ENCODE peak calls at places on chromosomes 13 and 19, in five cellular contexts. Z is hepatic stellate cell; H is activated naive CD4-positive, alpha-beta T cell treated with anti-CD3 and anti-CD28 coated beads, Interleukin-2, amount 50 U/mL, for 16 hours; I is effector CD4-positive, alpha-beta T cell; E is fibroblast of lung. U is an unnamed sample.

GRCh38 chr19:39916851-39917396 is 17.5 kb downstream of the FCGBP start:
- DNase-seq in Z (no peak), H (no peak), I (no peak), E (no peak), U (no peak)

GRCh38 chr19:37907735-37908066 is 693 bp downstream of the SIPA1L3 start:
- DNase-seq in Z (no peak), H (no peak), I (no peak), E (no peak), U (no peak)

GRCh38 chr19:1229056-1229607 is 8.7 kb downstream of the CBARP start:
- DNase-seq in Z (no peak), H (no peak), I (no peak), E (no peak), U (no peak)

GRCh38 chr19:38433268-38433733 is at the start of gene RYR1:
- DNase-seq in Z (peak), H (peak), I (no peak), E (peak), U (peak)

GRCh38 chr13:109699628-109700071 is 86.7 kb downstream of the IRS2 start:
- DNase-seq in Z (no peak), H (no peak), I (no peak), E (no peak), U (no peak)

GRCh38 chr19:46815833-46816627 is 27.6 kb upstream of the SLC1A5 start:
- DNase-seq in Z (no peak), H (no peak), I (no peak), E (no peak), U (no peak)

GRCh38 chr13:53151692-53152421 is 123.2 kb downstream of the OLFM4 start:
- DNase-seq in Z (peak), H (no peak), I (no peak), E (peak), U (no peak)

GRCh38 chr13:79541426-79542049 is 60.6 kb downstream of the NDFIP2 start:
- DNase-seq in Z (no peak), H (no peak), I (no peak), E (peak), U (no peak)

GRCh38 chr13:114134944-114135610 is 2.7 kb upstream of the RASA3 start:
- DNase-seq in Z (no peak), H (no peak), I (no peak), E (no peak), U (no peak)

GRCh38 chr19:45340232-45340898 is at the start of gene KLC3:
- DNase-seq in Z (no peak), H (peak), I (peak), E (no peak), U (no peak)

GRCh38 chr13:113405481-113406300 is 41.8 kb upstream of the GRTP1 start:
- DNase-seq in Z (no peak), H (peak), I (no peak), E (no peak), U (no peak)